ENCODE peak calls at places on chromosomes 3 and 15, in six cellular contexts. B is PC-9, S is IMR-90, O is SJCRH30, A is esophagus squamous epithelium, T is colonic mucosa. D is an unnamed sample.

GRCh38 chr15:66498501-66499386 is 1.2 kb upstream of the SNAPC5 start:
- DNase-seq in B (no peak), S (peak; percentile 51), O (peak; percentile 35), A (no peak), T (no peak), D (no peak)

GRCh38 chr15:77419836-77420609 is at the start of gene PEAK1:
- DNase-seq in B (peak; percentile 94), S (peak; percentile 98), O (peak; percentile 99), A (peak; percentile 93), T (peak; percentile 100), D (peak; percentile 100)

GRCh38 chr3:178203650-178204049 is 332.6 kb upstream of the KCNMB2 start:
- DNase-seq in B (no peak), S (peak; percentile 47), O (peak; percentile 36), A (no peak), T (no peak), D (no peak)

GRCh38 chr3:17580901-17581300 is 161.5 kb downstream of the TBC1D5 start:
- DNase-seq in B (no peak), S (no peak), O (no peak), A (no peak), T (no peak), D (no peak)

GRCh38 chr3:15361494-15362214 is 29.3 kb upstream of the SH3BP5 start:
- DNase-seq in B (no peak), S (peak; percentile 52), O (peak; percentile 54), A (no peak), T (no peak), D (no peak)

GRCh38 chr3:125594581-125595011 is 701 bp downstream of the OSBPL11 start:
- DNase-seq in B (peak; percentile 42), S (peak; percentile 22), O (no peak), A (no peak), T (peak; percentile 57), D (peak; percentile 25)

GRCh38 chr3:172065534-172065933 is 26.2 kb downstream of the FNDC3B start:
- DNase-seq in B (no peak), S (peak; percentile 92), O (no peak), A (no peak), T (peak; percentile 53), D (no peak)

GRCh38 chr15:57476533-57476975 is 100.2 kb downstream of the CGNL1 start:
- DNase-seq in B (no peak), S (peak; percentile 70), O (peak; percentile 34), A (no peak), T (no peak), D (no peak)

GRCh38 chr3:97882975-97883598 is 61.3 kb downstream of the CRYBG3 start:
- DNase-seq in B (peak; percentile 91), S (peak; percentile 66), O (peak; percentile 17), A (no peak), T (no peak), D (no peak)

GRCh38 chr3:93973160-93974126 is at the start of gene PROS1:
- DNase-seq in B (peak; percentile 42), S (peak; percentile 68), O (peak; percentile 89), A (peak; percentile 17), T (peak; percentile 87), D (peak; percentile 94)

DNA sequence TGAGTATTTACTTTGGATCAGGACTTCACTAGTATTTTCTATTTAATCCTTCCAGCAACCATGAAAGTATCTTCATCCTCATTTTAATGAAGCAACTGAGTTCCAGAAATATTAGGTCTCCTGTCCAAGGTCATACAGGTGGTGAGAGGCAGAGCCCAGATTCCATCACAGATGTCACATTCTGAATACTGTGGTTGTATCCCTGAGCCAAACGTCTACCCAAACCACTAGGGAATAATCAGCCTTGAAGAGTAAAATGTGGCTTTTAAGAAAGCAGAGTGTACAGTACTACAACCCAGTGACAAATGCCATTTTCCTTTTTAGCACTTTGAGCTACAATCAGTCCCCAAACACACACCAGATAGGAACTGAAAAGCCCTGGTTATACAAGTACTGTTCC is 93.3 kb upstream of the TRIM42 start:
- DNase-seq in B (no peak), S (no peak), O (no peak), A (no peak), T (no peak), D (no peak)
- H3K4me1 ChIP-seq in B (peaks cover 10% of the 10 kb centered on the region), S (no peaks in the 10 kb centered on the region), O (peaks cover 2% of the 10 kb centered on the region), A (no peaks in the 10 kb centered on the region), T (no peaks in the 10 kb centered on the region), D (no peaks in the 10 kb centered on the region)

GRCh38 chr3:50318163-50318562 is 4.4 kb downstream of the HYAL2 start:
- DNase-seq in B (no peak), S (no peak), O (no peak), A (no peak), T (no peak), D (no peak)
- H3K27ac ChIP-seq in B (peak overlapping the region; percentile 85), S (no peak overlapping the region), O (no peak overlapping the region), A (peak overlapping the region; percentile 93), T (peak overlapping the region; percentile 91), D (no peak overlapping the region)

GRCh38 chr3:128431803-128432300 is 34.8 kb downstream of the DNAJB8 start:
- DNase-seq in B (peak; percentile 28), S (no peak), O (no peak), A (no peak), T (no peak), D (no peak)
- H3K27me3 ChIP-seq in B (no peaks in the 10 kb centered on the region), S (peaks cover 69% of the 10 kb centered on the region), O (peaks cover 41% of the 10 kb centered on the region), A (peaks cover 9% of the 10 kb centered on the region), T (peaks cover 20% of the 10 kb centered on the region), D (no peaks in the 10 kb centered on the region)

GRCh38 chr15:85725564-85725963 is 69.2 kb downstream of the KLHL25 start:
- DNase-seq in B (no peak), S (no peak), O (no peak), A (no peak), T (no peak), D (no peak)
- H3K4me1 ChIP-seq in B (no peaks in the 10 kb centered on the region), S (peaks cover 6% of the 10 kb centered on the region), O (no peaks in the 10 kb centered on the region), A (peaks cover 27% of the 10 kb centered on the region), T (no peaks in the 10 kb centered on the region), D (peaks cover 2% of the 10 kb centered on the region)

GRCh38 chr15:49101536-49101935 is 53.9 kb downstream of the COPS2 start:
- DNase-seq in B (no peak), S (peak; percentile 76), O (no peak), A (no peak), T (no peak), D (no peak)
- H3K27ac ChIP-seq in B (no peak overlapping the region), S (no peak overlapping the region), O (no peak overlapping the region), A (no peak overlapping the region), T (no peak overlapping the region), D (no peak overlapping the region)

DNA sequence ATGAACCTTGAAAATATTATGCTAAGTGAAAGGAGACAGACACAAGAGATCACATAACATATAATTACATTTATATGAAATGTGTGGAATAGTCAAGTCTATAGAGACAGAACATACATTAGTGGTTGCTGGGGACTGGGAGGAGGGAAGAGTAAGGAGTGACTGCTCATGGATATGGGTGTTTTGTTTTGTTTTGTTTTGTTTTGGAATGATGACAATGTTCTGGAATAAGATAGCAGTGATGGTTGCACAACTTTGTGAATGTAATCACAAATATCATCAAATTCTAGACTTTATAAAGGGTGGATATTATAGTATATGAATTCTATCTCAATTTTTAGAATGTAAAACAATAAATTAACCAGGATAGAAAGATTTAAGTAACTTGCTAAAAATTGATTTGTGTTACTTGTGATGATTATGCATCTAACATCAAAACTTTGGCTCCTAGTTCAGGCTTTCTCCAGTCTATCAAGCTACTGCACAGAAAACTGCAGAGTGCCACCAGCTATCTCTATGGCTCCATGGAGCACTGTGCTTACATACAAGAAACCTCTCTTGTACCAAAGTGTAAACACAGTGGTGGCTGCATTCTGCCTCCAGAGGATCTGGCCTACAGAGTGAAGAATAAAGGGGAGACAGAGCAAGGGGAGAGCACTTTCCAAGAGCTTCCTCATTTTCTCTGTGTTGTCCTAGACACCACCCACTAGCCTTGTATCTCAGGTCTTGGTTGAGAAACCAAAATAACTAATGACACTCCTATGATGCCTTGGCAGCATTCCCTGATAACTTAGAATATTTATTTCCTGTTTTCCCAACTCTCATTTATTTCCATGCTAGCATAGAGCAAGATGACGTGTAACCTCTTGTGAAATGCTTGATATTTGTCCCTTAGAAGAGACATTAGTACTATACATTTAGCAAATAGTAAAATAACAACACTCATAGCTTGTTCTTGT is 57.1 kb upstream of the PHLDB2 start:
- DNase-seq in B (peak; percentile 98), S (peak; percentile 89), O (peak; percentile 32), A (no peak), T (no peak), D (no peak)
- H3K27me3 ChIP-seq in B (no peaks in the 10 kb centered on the region), S (no peaks in the 10 kb centered on the region), O (no peaks in the 10 kb centered on the region), A (no peaks in the 10 kb centered on the region), T (no peaks in the 10 kb centered on the region), D (no peaks in the 10 kb centered on the region)

GRCh38 chr15:88901713-88902490 is 6.6 kb upstream of the HAPLN3 start:
- DNase-seq in B (no peak), S (no peak), O (no peak), A (no peak), T (no peak), D (no peak)
- H3K4me1 ChIP-seq in B (peaks cover 3% of the 10 kb centered on the region), S (peaks cover 12% of the 10 kb centered on the region), O (peaks cover 10% of the 10 kb centered on the region), A (peaks cover 27% of the 10 kb centered on the region), T (peaks cover 4% of the 10 kb centered on the region), D (peaks cover 3% of the 10 kb centered on the region)

GRCh38 chr3:113695426-113695817 is 1.0 kb downstream of the USF3 start:
- DNase-seq in B (no peak), S (peak; percentile 56), O (no peak), A (no peak), T (no peak), D (no peak)
- H3K27ac ChIP-seq in B (peak overlapping the region; percentile 49), S (peak overlapping the region; percentile 97), O (peak overlapping the region; percentile 69), A (peak overlapping the region; percentile 100), T (peak overlapping the region; percentile 96), D (peak overlapping the region; percentile 26)

D was measured in right cardiac atrium.